ENCODE peak calls at places on chromosomes 7 and 10, in four cellular contexts. One of them, this sample, is unnamed.

GRCh38 chr10:15780353-15781135 is 60.8 kb upstream of the ITGA8 start:
- DNase-seq in IMR-90: peak; percentile 25
- DNase-seq in GM12878: no peak
- DNase-seq in HCT116: no peak
- DNase-seq in this sample: peak; percentile 12

GRCh38 chr10:43228783-43229207 is 38.1 kb downstream of the RASGEF1A start:
- DNase-seq in IMR-90: no peak
- DNase-seq in HCT116: no peak
- DNase-seq in GM12878: no peak
- DNase-seq in this sample: no peak

GRCh38 chr7:45219801-45220200 is 62.2 kb downstream of the RAMP3 start:
- DNase-seq in IMR-90: no peak
- DNase-seq in GM12878: no peak
- DNase-seq in HCT116: no peak
- DNase-seq in this sample: no peak

GRCh38 chr10:58030208-58030607 is 237.5 kb downstream of the IPMK start:
- DNase-seq in HCT116: no peak
- DNase-seq in IMR-90: no peak
- DNase-seq in GM12878: no peak
- DNase-seq in this sample: no peak

GRCh38 chr7:142974618-142975017 is 12.5 kb upstream of the KEL start:
- DNase-seq in GM12878: no peak
- DNase-seq in HCT116: no peak
- DNase-seq in IMR-90: no peak
- DNase-seq in this sample: no peak

GRCh38 chr7:44471436-44471835 is 19.0 kb downstream of the NUDCD3 start:
- DNase-seq in IMR-90: no peak
- DNase-seq in GM12878: no peak
- DNase-seq in HCT116: no peak
- DNase-seq in this sample: no peak

GRCh38 chr10:116255931-116256748 is 16.9 kb downstream of the GFRA1 start:
- DNase-seq in HCT116: no peak
- DNase-seq in GM12878: no peak
- DNase-seq in IMR-90: no peak
- DNase-seq in this sample: no peak

GRCh38 chr10:124685251-124685650 is 58.9 kb downstream of the FAM53B start:
- DNase-seq in GM12878: no peak
- DNase-seq in IMR-90: no peak
- DNase-seq in HCT116: no peak
- DNase-seq in this sample: no peak

GRCh38 chr7:33809218-33809617 is 96.1 kb upstream of the BMPER start:
- DNase-seq in GM12878: no peak
- DNase-seq in IMR-90: no peak
- DNase-seq in HCT116: no peak
- DNase-seq in this sample: no peak

GRCh38 chr7:131843862-131844261 is 287.4 kb upstream of the PODXL start:
- DNase-seq in GM12878: no peak
- DNase-seq in HCT116: no peak
- DNase-seq in IMR-90: peak; percentile 17
- DNase-seq in this sample: no peak

GRCh38 chr7:105849122-105849855 is 27.1 kb downstream of the ATXN7L1 start:
- DNase-seq in HCT116: no peak
- DNase-seq in GM12878: peak; percentile 9
- DNase-seq in IMR-90: no peak
- DNase-seq in this sample: peak; percentile 58

GRCh38 chr7:130231792-130232191 is 24.1 kb downstream of the SSMEM1 start:
- DNase-seq in GM12878: no peak
- DNase-seq in HCT116: no peak
- DNase-seq in IMR-90: no peak
- DNase-seq in this sample: no peak

GRCh38 chr7:1666251-1666778 is 3.8 kb upstream of the ELFN1 start:
- DNase-seq in HCT116: no peak
- DNase-seq in IMR-90: no peak
- DNase-seq in GM12878: no peak
- DNase-seq in this sample: no peak
- H3K9ac ChIP-seq in HCT116: no peak overlapping the region
- H3K9ac ChIP-seq in IMR-90: no peak overlapping the region
- H3K9ac ChIP-seq in GM12878: no peak overlapping the region
- H3K9ac ChIP-seq in this sample: no peak overlapping the region

DNA sequence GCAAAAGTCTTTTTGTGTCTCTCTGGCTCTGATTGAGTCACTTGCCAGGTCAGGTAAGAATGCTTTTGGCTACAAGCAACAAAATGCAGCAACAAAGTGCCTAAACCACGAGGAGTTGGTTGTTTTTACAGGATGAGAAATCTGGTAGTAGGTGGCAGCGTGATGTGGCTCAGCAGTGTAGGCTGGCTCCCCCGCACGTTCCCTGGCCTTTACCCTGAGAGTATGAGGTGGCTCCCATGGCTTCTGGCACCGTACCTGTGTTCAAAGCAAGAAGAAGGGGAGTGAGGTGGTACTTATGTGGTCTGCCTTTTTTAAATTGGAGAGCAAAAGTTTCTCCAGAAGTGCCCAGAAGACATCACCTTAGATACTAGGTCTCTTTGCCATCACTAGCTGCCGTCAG is 11.7 kb downstream of the PRKRIP1 start:
- DNase-seq in GM12878: no peak
- DNase-seq in HCT116: no peak
- DNase-seq in IMR-90: no peak
- DNase-seq in this sample: no peak
- TF ChIP-seq POLR2A in GM12878: no peak
- TF ChIP-seq POLR2A in HCT116: no peak
- TF ChIP-seq POLR2A in IMR-90: no peak
- TF ChIP-seq POLR2A in this sample: no peak

DNA sequence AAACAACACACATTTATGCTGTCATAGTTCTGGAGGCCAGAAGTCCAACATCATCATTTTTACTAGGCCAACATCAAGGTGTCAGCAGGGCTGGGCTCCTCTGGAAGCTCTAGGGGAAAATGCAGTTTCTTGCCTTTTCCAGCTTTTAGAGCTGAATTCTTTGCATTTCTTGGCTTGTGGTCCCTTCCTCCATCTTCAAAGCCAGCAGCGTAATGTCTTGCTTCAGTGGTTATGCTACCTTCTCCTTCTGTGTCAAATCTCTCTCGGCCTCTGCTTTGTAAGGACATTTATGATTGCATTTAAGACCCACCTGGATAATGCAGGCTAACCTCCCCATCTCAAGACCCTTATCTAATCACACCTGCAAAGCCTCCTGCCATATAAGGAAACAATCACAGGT is 66.5 kb upstream of the ANKRD1 start:
- DNase-seq in HCT116: no peak
- DNase-seq in GM12878: no peak
- DNase-seq in IMR-90: no peak
- DNase-seq in this sample: no peak
- H3K9ac ChIP-seq in HCT116: no peak overlapping the region
- H3K9ac ChIP-seq in GM12878: no peak overlapping the region
- H3K9ac ChIP-seq in IMR-90: no peak overlapping the region
- H3K9ac ChIP-seq in this sample: no peak overlapping the region

GRCh38 chr10:63630085-63630927 is 109.1 kb downstream of the REEP3 start:
- DNase-seq in HCT116: peak; percentile 63
- DNase-seq in GM12878: peak; percentile 43
- DNase-seq in IMR-90: peak; percentile 90
- DNase-seq in this sample: peak; percentile 80
- TF ChIP-seq POLR2A in HCT116: peak; percentile 28
- TF ChIP-seq POLR2A in GM12878: peak; percentile 73
- TF ChIP-seq POLR2A in IMR-90: peak; percentile 34
- TF ChIP-seq POLR2A in this sample: no peak

GRCh38 chr10:110861476-110861875 is 10.3 kb upstream of the PDCD4 start:
- DNase-seq in IMR-90: no peak
- DNase-seq in GM12878: no peak
- DNase-seq in HCT116: no peak
- DNase-seq in this sample: no peak

GRCh38 chr10:110860576-110861241 is 11.0 kb upstream of the PDCD4 start:
- DNase-seq in GM12878: peak; percentile 90
- DNase-seq in IMR-90: no peak
- DNase-seq in HCT116: no peak
- DNase-seq in this sample: no peak

GRCh38 chr10:110858297-110858934 is 13.3 kb upstream of the PDCD4 start:
- DNase-seq in GM12878: no peak
- DNase-seq in HCT116: no peak
- DNase-seq in IMR-90: no peak
- DNase-seq in this sample: no peak

GRCh38 chr10:110859206-110859946 is 12.4 kb upstream of the PDCD4 start:
- DNase-seq in GM12878: no peak
- DNase-seq in HCT116: no peak
- DNase-seq in IMR-90: no peak
- DNase-seq in this sample: no peak

GRCh38 chr10:110859947-110860376 is 11.8 kb upstream of the PDCD4 start:
- DNase-seq in GM12878: no peak
- DNase-seq in IMR-90: peak; percentile 72
- DNase-seq in HCT116: no peak
- DNase-seq in this sample: no peak
- H3K9ac ChIP-seq in GM12878: peak overlapping the region; percentile 78
- H3K9ac ChIP-seq in IMR-90: no peak overlapping the region
- H3K9ac ChIP-seq in HCT116: no peak overlapping the region
- H3K9ac ChIP-seq in this sample: no peak overlapping the region

DNA sequence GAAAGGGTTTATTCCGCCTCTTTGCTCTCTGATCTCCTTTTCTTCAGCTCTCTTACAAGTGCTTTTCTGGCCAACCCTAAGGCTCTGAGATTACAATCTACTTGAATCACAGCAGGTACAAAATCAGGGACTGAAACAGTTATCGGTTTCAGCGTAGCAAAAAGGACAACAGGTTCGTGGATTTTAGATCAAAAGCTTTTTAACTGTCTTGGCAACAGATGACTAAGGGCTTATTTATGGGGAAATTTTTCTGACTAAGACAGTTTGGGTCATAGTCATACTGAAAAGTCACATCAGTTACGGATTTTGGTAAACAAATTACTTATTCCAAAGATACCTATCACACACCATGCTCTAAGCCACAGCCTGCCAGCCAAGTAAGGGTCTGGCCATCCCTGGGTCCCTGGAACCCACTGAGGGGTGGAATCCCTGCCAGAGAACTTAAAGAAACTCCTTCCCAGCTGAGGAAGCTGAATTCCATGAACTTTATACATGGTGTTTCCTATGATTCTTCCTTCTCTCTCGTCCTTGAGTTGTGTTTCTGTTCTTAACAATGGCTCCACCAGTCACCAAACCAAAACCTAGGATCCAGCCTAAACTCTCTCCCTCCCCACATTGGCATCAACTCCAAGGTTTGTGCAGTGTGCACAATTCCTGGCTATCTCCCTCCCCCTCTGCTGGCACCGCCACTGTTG is 169.3 kb downstream of the FAM107B start:
- DNase-seq in GM12878: peak; percentile 87
- DNase-seq in HCT116: peak; percentile 15
- DNase-seq in IMR-90: peak; percentile 78
- DNase-seq in this sample: peak; percentile 72
- TF ChIP-seq POLR2A in GM12878: no peak
- TF ChIP-seq POLR2A in HCT116: no peak
- TF ChIP-seq POLR2A in IMR-90: peak; percentile 61
- TF ChIP-seq POLR2A in this sample: no peak

DNA sequence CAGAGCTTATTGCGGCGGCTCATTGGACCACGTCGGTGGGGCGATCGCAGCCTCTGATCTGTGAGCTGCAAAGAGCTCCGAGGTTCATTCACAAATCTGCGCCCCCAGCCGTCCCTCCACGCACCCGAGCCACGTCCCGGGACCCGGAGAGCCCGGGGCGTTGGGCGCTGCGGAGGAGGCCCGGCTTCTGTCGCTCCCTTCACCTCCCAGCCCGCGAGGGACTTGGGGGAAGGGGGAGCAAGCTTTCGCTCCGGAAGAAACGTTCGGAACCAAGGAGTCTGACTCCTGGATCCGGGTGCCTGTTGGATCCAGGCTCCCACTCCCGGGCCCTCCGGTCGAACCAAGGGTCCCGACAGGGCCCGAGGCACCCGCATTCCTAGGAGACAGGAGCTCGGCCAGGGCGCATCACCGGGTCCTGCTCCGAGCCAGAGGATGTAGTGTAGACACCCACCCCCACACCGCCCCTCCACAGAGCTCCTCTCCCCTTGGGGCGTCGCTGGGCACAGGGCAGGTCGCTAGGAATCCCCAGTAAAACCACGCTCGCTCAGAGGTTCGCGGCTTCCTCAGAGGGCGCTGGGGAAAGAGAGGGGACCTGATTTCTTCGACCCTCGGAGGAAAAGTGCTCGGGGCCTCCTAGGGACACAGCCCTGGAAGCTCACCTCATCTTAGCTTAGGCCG is 7.9 kb upstream of the EN2 start:
- DNase-seq in GM12878: no peak
- DNase-seq in IMR-90: no peak
- DNase-seq in HCT116: no peak
- DNase-seq in this sample: no peak
- H3K9ac ChIP-seq in GM12878: no peak overlapping the region
- H3K9ac ChIP-seq in IMR-90: no peak overlapping the region
- H3K9ac ChIP-seq in HCT116: no peak overlapping the region
- H3K9ac ChIP-seq in this sample: no peak overlapping the region

DNA sequence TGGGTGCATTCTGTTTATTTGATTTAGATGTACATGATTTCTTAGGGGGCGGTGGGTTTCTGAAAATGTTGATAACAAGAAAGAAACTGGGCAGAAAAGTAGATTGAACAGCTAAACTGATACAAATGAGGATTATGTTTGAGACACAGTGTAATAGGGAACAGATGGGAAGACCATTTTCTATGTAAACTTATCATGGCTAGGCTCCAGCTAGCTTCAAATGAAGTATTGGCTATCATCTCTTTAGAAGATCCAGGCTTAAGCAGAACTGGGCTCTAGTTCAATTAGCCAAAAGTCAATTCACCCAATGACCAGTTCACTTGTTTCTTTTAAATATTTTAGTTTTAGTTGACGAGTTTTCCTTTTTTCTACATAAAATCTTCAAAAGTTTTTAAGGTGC is 639.5 kb downstream of the ANKRD7 start:
- DNase-seq in HCT116: no peak
- DNase-seq in GM12878: no peak
- DNase-seq in IMR-90: no peak
- DNase-seq in this sample: no peak
- TF ChIP-seq POLR2A in HCT116: no peak
- TF ChIP-seq POLR2A in GM12878: no peak
- TF ChIP-seq POLR2A in IMR-90: no peak
- TF ChIP-seq POLR2A in this sample: no peak

DNA sequence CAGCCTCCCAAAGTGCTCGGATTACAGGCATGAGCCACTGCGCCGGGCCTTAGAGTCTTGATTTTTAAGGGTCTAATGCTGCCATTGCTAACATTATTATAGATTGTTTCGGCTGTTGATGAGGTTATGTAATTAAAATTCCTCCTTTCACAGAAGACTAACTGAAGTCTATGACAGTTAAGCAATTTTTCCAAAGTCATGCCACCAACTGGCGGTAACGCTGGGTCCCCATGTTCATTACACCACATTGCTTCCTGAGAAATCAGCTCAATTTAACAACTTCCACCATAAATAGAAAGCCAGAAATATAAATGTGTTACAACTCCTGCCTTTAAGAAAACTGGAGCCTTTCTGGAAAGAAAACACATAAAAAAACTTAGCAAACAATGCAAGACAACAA is 3.5 kb downstream of the ERLIN1 start:
- DNase-seq in HCT116: no peak
- DNase-seq in IMR-90: no peak
- DNase-seq in GM12878: no peak
- DNase-seq in this sample: no peak
- H3K9ac ChIP-seq in HCT116: no peak overlapping the region
- H3K9ac ChIP-seq in IMR-90: no peak overlapping the region
- H3K9ac ChIP-seq in GM12878: no peak overlapping the region
- H3K9ac ChIP-seq in this sample: no peak overlapping the region

This sample was measured in endothelial cell of umbilical vein.